ENCODE peak calls at places on chromosome 15, in nine cellular contexts. K is hepatocyte; C is aorta; Z is foreskin keratinocyte; W is uterus; U is left ventricle myocardium inferior; M is dorsolateral prefrontal cortex; G is CD8-positive, alpha-beta T cell; T is HCT116. N is an unnamed sample.

GRCh38 chr15:67411491-67411890 is 109.4 kb upstream of the C15orf61 start:
- DNase-seq in T (no peak), M (no peak), G (no peak), Z (no peak), K (no peak), U (no peak), W (no peak), C (no peak), N (no peak)

GRCh38 chr15:74869726-74870407 is 3.3 kb downstream of the SCAMP2 start:
- DNase-seq in T (no peak), M (peak; percentile 49), G (no peak), K (peak; percentile 24), C (peak; percentile 87), Z (no peak), U (peak; percentile 80), W (peak; percentile 20), N (peak; percentile 83)

GRCh38 chr15:76636059-76636458 is 269.1 kb downstream of the SCAPER start:
- DNase-seq in G (no peak), Z (no peak), W (no peak), M (no peak), U (no peak), T (no peak), C (no peak), K (no peak), N (no peak)

GRCh38 chr15:92979011-92979701 is 79.0 kb downstream of the CHD2 start:
- DNase-seq in Z (no peak), C (no peak), K (peak; percentile 32), M (no peak), U (no peak), W (no peak), T (no peak), G (no peak), N (no peak)

GRCh38 chr15:65796610-65797012 is 4.5 kb upstream of the DENND4A start:
- DNase-seq in M (no peak), C (no peak), T (no peak), W (no peak), G (no peak), K (peak; percentile 24), Z (peak; percentile 96), U (no peak), N (no peak)

GRCh38 chr15:85708402-85708932 is 86.3 kb downstream of the KLHL25 start:
- DNase-seq in M (no peak), G (no peak), U (no peak), T (no peak), C (no peak), W (no peak), Z (no peak), K (peak; percentile 60), N (peak; percentile 50)

GRCh38 chr15:70172124-70172523 is 74.4 kb upstream of the TLE3 start:
- DNase-seq in M (no peak), Z (no peak), W (no peak), K (no peak), T (no peak), U (no peak), G (no peak), C (no peak), N (no peak)

GRCh38 chr15:70088427-70088826 is 9.3 kb downstream of the TLE3 start:
- DNase-seq in G (no peak), C (no peak), M (no peak), T (no peak), K (no peak), Z (no peak), U (no peak), W (no peak), N (no peak)

GRCh38 chr15:36589971-36590370 is 10.5 kb downstream of the CDIN1 start:
- DNase-seq in Z (no peak), K (no peak), C (no peak), M (no peak), T (no peak), W (no peak), G (no peak), U (no peak), N (no peak)

GRCh38 chr15:26325495-26325894 is 447.4 kb downstream of the GABRB3 start:
- DNase-seq in U (no peak), K (no peak), W (no peak), G (no peak), T (no peak), Z (no peak), C (no peak), M (no peak), N (no peak)

GRCh38 chr15:52257734-52258062 is 37.9 kb downstream of the MYO5C start:
- DNase-seq in T (no peak), K (no peak), G (no peak), M (no peak), W (no peak), U (no peak), C (no peak), Z (no peak), N (no peak)

GRCh38 chr15:72323752-72324151 is 3.8 kb upstream of the CELF6 start:
- DNase-seq in U (no peak), K (no peak), Z (no peak), C (no peak), G (no peak), W (no peak), M (no peak), T (no peak), N (no peak)

GRCh38 chr15:23566070-23567050 is 886 bp downstream of the MKRN3 start:
- DNase-seq in G (peak; percentile 60), C (no peak), T (peak; percentile 29), W (no peak), M (peak; percentile 42), Z (no peak), U (no peak), K (no peak), N (no peak)

GRCh38 chr15:68353418-68354145 is 76.0 kb downstream of the FEM1B start:
- DNase-seq in W (no peak), T (no peak), G (no peak), K (no peak), C (no peak), M (no peak), Z (no peak), U (no peak), N (no peak)

GRCh38 chr15:66133247-66133646 is 120.3 kb downstream of the MEGF11 start:
- DNase-seq in M (peak; percentile 93), U (no peak), W (no peak), C (no peak), G (no peak), Z (no peak), T (no peak), K (no peak), N (no peak)

GRCh38 chr15:63398456-63398855 is 16.8 kb upstream of the CA12 start:
- DNase-seq in U (no peak), C (no peak), M (no peak), T (no peak), W (no peak), G (no peak), Z (no peak), K (no peak), N (no peak)
- H3K27me3 ChIP-seq in U (peaks cover 6% of the 10 kb centered on the region), C (peaks cover 1% of the 10 kb centered on the region), M (no peaks in the 10 kb centered on the region), T (no peaks in the 10 kb centered on the region), W (no peaks in the 10 kb centered on the region), G (no peaks in the 10 kb centered on the region), Z (no peaks in the 10 kb centered on the region), K (no peaks in the 10 kb centered on the region), N (no peaks in the 10 kb centered on the region)

DNA sequence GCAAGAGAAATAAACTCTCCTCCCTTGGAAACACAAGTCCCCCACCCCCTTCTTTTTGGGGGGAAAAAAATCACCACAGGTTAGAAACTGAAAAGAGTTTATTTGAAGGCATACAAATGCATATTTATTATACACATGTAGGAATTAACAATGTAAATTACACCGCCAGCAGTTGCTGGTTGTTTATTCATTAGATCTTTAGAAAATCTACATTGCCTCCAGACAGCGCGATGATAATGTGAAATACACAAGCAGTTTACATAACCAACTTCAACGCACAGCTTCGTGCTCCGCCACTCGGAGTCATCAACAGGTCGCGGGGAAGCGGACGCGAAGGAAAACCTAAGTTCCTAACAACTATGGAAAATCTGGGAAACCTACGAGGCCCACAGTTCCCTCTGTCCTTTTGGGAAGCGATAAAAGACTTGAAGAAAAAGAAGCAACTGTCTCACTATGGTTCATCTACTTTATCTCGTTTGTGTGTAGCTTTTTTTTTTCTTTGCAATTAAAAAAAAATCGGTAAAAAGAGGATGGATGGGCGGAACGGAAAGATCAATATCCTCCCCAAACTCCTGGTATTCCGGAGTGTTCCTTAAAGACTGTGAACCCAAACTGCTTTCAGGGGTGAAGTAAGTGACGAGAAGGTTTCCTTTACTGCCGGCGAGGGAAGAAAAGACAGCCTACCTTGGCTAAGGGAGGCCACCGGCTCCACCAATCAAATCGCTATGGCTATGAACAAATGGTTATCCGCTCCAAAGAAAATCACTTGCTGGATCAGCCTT is 8.4 kb upstream of the FOXB1 start:
- DNase-seq in Z (no peak), W (no peak), K (no peak), G (no peak), M (no peak), C (no peak), U (no peak), T (no peak), N (no peak)
- H3K27me3 ChIP-seq in Z (peaks cover 100% of the 10 kb centered on the region), W (peaks cover 12% of the 10 kb centered on the region), K (peaks cover 100% of the 10 kb centered on the region), G (peaks cover 83% of the 10 kb centered on the region), M (peaks cover 99% of the 10 kb centered on the region), C (no peaks in the 10 kb centered on the region), U (peaks cover 100% of the 10 kb centered on the region), T (peaks cover 38% of the 10 kb centered on the region), N (peaks cover 82% of the 10 kb centered on the region)

GRCh38 chr15:29535952-29536351 is 266.3 kb upstream of the NSMCE3 start:
- DNase-seq in K (no peak), T (no peak), M (no peak), G (no peak), W (no peak), Z (no peak), U (no peak), C (no peak), N (no peak)

GRCh38 chr15:29538110-29538509 is 268.5 kb upstream of the NSMCE3 start:
- DNase-seq in W (no peak), C (no peak), Z (no peak), K (no peak), T (no peak), M (no peak), G (no peak), U (no peak), N (peak; percentile 45)

GRCh38 chr15:29541309-29541708 is 271.7 kb upstream of the NSMCE3 start:
- DNase-seq in W (no peak), U (no peak), T (no peak), M (no peak), C (no peak), Z (no peak), G (no peak), K (no peak), N (no peak)

GRCh38 chr15:29540479-29540878 is 270.9 kb upstream of the NSMCE3 start:
- DNase-seq in T (no peak), M (no peak), G (no peak), C (no peak), W (no peak), Z (no peak), K (no peak), U (no peak), N (no peak)

DNA sequence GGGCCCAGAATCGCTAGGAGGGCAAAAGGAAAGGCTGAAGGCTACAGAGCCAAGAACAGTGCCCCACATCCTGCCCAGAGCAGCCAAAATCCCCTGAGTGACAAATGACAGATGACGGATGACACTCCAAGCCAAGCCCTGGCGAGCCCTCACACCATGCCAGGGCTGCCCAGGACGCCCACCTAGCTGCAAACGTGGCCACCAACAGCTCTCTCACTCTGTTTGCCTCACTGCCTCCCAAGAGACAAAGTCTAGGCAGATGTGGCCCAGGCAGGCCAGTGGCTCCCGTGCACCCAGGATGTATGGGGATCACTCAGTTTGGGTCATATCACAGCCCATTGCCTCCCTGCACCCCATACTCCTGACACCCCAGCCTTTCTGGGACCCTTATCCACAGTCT is 270.1 kb upstream of the NSMCE3 start:
- DNase-seq in M (no peak), Z (no peak), W (no peak), U (no peak), T (no peak), G (no peak), C (no peak), K (no peak), N (no peak)
- H3K27me3 ChIP-seq in M (no peaks in the 10 kb centered on the region), Z (no peaks in the 10 kb centered on the region), W (no peaks in the 10 kb centered on the region), U (peaks cover 20% of the 10 kb centered on the region), T (peaks cover 39% of the 10 kb centered on the region), G (no peaks in the 10 kb centered on the region), C (no peaks in the 10 kb centered on the region), K (no peaks in the 10 kb centered on the region), N (no peaks in the 10 kb centered on the region)

GRCh38 chr15:89406218-89406716 is 71.6 kb upstream of the POLG start:
- DNase-seq in M (no peak), T (no peak), U (no peak), Z (no peak), K (no peak), W (no peak), C (no peak), G (no peak), N (no peak)
- H3K27me3 ChIP-seq in M (peaks cover 77% of the 10 kb centered on the region), T (no peaks in the 10 kb centered on the region), U (peaks cover 100% of the 10 kb centered on the region), Z (peaks cover 100% of the 10 kb centered on the region), K (peaks cover 99% of the 10 kb centered on the region), W (peaks cover 3% of the 10 kb centered on the region), C (no peaks in the 10 kb centered on the region), G (peaks cover 62% of the 10 kb centered on the region), N (peaks cover 87% of the 10 kb centered on the region)

N was measured in colonic mucosa.